ENCODE peak calls at places on chromosomes 7 and 10, in five cellular contexts. M is keratinocyte; D is CD4-positive, alpha-beta T cell; Z is heart left ventricle; C is right cardiac atrium. U is an unnamed sample. For H3K27me3, the result is how much of the 10 kb centered on the place peaks cover.

GRCh38 chr10:42937649-42938180 is 139.2 kb upstream of the RET start:
- DNase-seq in M (no peak), D (no peak), Z (no peak), C (no peak), U (no peak)

GRCh38 chr7:111042842-111043241 is 48.1 kb upstream of the LRRN3 start:
- DNase-seq in M (no peak), D (no peak), Z (no peak), C (no peak), U (no peak)

GRCh38 chr7:111255576-111255975 is 164.6 kb downstream of the LRRN3 start:
- DNase-seq in M (no peak), D (no peak), Z (no peak), C (no peak), U (no peak)

GRCh38 chr7:152383341-152384234 is 52.2 kb downstream of the KMT2C start:
- DNase-seq in M (peak), D (no peak), Z (no peak), C (no peak), U (no peak)

GRCh38 chr10:412109-412508 is 276.9 kb downstream of the ZMYND11 start:
- DNase-seq in M (no peak), D (no peak), Z (no peak), C (no peak), U (no peak)

GRCh38 chr7:75961194-75961593 is 33.2 kb downstream of the TMEM120A start:
- DNase-seq in M (no peak), D (no peak), Z (no peak), C (peak), U (no peak)

GRCh38 chr10:69696073-69696731 is 66.2 kb downstream of the FAM241B start:
- DNase-seq in M (no peak), D (no peak), Z (no peak), C (no peak), U (peak)

GRCh38 chr7:143479055-143479766 is 1.5 kb downstream of the TAS2R41 start:
- DNase-seq in M (no peak), D (no peak), Z (no peak), C (no peak), U (no peak)

GRCh38 chr7:17054206-17054605 is 172.4 kb upstream of the AGR3 start:
- DNase-seq in M (no peak), D (no peak), Z (no peak), C (no peak), U (no peak)

GRCh38 chr7:128831994-128832879 is 2.0 kb downstream of the FLNC start:
- DNase-seq in M (no peak), D (no peak), Z (peak), C (peak), U (no peak)

GRCh38 chr10:107915277-107915634 is 750.8 kb upstream of the SORCS1 start:
- DNase-seq in M (no peak), D (no peak), Z (no peak), C (no peak), U (no peak)

GRCh38 chr10:121702351-121703320 is 104.4 kb upstream of the FGFR2 start:
- DNase-seq in M (no peak), D (no peak), Z (no peak), C (no peak), U (no peak)

GRCh38 chr7:139034336-139034735 is 1.5 kb downstream of the ZC3HAV1L start:
- DNase-seq in M (no peak), D (no peak), Z (no peak), C (no peak), U (no peak)

GRCh38 chr10:79052311-79053080 is 16.3 kb upstream of the ZMIZ1 start:
- DNase-seq in M (no peak), D (no peak), Z (no peak), C (no peak), U (no peak)

DNA sequence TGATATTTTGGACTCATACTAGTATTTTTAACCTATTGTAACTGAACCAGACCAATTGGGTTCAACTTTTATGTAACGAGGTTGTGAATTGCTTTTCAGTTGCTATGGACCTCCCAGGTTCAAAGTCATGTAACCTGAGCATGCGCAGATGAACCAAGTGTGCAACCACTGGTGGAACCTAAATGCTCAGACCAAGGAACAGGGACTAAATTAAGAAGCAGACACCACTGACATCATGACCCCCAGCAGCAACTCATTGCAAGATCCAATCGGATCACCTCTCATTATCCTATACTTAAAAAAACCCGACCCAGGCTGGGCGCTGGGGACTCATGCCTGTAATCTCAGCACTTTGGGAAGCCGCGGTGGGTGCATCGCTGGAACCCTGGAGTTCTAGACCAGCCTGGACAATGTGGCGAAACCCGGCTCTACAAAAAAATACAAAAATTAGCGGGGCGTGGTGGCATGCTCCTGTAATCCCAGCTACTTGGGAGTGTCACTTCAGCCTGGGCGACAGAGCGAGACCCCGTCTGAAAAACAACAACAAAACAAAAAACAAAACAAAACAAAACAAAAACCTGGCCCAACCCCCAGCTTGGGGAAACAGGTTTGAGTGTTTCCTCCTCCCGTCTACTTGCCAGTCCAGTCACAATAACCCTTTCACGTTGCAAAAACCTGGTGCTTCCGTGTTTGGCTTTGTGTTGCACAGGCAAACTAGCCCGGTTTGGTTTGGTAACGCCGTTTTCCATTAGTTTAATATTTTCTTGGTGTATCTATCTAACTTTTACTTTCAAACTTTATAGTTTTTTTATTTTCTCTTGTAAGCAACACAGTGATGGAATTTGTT is 11.3 kb upstream of the ZNF518A start:
- DNase-seq in M (no peak), D (no peak), Z (no peak), C (no peak), U (no peak)
- H3K27me3 ChIP-seq in M (under half), D (under half), Z (under half), C (under half), U (under half)

GRCh38 chr7:117269895-117270294 is 53.0 kb downstream of the WNT2 start:
- DNase-seq in M (no peak), D (no peak), Z (no peak), C (no peak), U (no peak)
- H3K27me3 ChIP-seq in M (under half), D (under half), Z (under half), C (under half), U (under half)

GRCh38 chr10:100683545-100684127 is 61.7 kb upstream of the PAX2 start:
- DNase-seq in M (no peak), D (no peak), Z (no peak), C (no peak), U (no peak)

GRCh38 chr10:100684688-100685235 is 60.6 kb upstream of the PAX2 start:
- DNase-seq in M (no peak), D (no peak), Z (no peak), C (no peak), U (no peak)

GRCh38 chr10:100685331-100685730 is 60.1 kb upstream of the PAX2 start:
- DNase-seq in M (no peak), D (no peak), Z (no peak), C (no peak), U (no peak)

GRCh38 chr10:100679327-100679726 is 66.1 kb upstream of the PAX2 start:
- DNase-seq in M (no peak), D (no peak), Z (no peak), C (no peak), U (no peak)

DNA sequence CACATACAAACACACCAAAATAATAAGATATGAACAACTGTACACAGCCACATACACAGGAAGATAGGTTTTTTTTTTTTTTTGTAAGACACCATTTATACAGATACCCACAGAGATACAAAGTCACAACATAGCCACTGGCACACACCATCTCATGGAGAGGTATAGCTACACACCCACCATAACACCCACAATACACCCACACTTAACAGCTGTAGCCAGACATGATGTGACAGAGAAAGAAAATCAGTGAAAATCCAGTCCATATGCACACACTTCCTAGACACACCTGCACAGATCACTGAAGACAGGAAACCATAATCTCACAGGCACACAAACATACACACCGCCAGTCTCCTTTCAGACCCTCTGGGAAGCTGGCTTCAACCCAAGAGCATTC is 62.4 kb upstream of the PAX2 start:
- DNase-seq in M (no peak), D (no peak), Z (no peak), C (no peak), U (no peak)
- H3K27me3 ChIP-seq in M (half or more), D (half or more), Z (half or more), C (under half), U (under half)

GRCh38 chr10:117553815-117554172 is 11.2 kb downstream of the EMX2 start:
- DNase-seq in M (no peak), D (no peak), Z (no peak), C (no peak), U (no peak)

GRCh38 chr10:117554371-117554770 is 11.8 kb downstream of the EMX2 start:
- DNase-seq in M (no peak), D (no peak), Z (no peak), C (no peak), U (no peak)

GRCh38 chr10:117555863-117556262 is 13.3 kb downstream of the EMX2 start:
- DNase-seq in M (no peak), D (no peak), Z (no peak), C (no peak), U (no peak)

GRCh38 chr10:117555017-117555416 is 12.5 kb downstream of the EMX2 start:
- DNase-seq in M (no peak), D (no peak), Z (no peak), C (no peak), U (no peak)

GRCh38 chr10:117556356-117556755 is 13.8 kb downstream of the EMX2 start:
- DNase-seq in M (no peak), D (no peak), Z (no peak), C (no peak), U (no peak)
- H3K27me3 ChIP-seq in M (under half), D (half or more), Z (under half), C (under half), U (under half)

GRCh38 chr10:14186245-14186644 is 144.5 kb downstream of the FRMD4A start:
- DNase-seq in M (no peak), D (no peak), Z (no peak), C (no peak), U (no peak)

GRCh38 chr10:14184841-14185500 is 145.8 kb downstream of the FRMD4A start:
- DNase-seq in M (peak), D (no peak), Z (no peak), C (no peak), U (no peak)

GRCh38 chr10:14182781-14183180 is 147.9 kb downstream of the FRMD4A start:
- DNase-seq in M (no peak), D (no peak), Z (no peak), C (no peak), U (no peak)

GRCh38 chr10:14185501-14186045 is 145.2 kb downstream of the FRMD4A start:
- DNase-seq in M (peak), D (no peak), Z (no peak), C (no peak), U (peak)

GRCh38 chr10:14181197-14181936 is 149.4 kb downstream of the FRMD4A start:
- DNase-seq in M (no peak), D (no peak), Z (no peak), C (no peak), U (no peak)
- H3K27me3 ChIP-seq in M (under half), D (under half), Z (under half), C (under half), U (under half)

DNA sequence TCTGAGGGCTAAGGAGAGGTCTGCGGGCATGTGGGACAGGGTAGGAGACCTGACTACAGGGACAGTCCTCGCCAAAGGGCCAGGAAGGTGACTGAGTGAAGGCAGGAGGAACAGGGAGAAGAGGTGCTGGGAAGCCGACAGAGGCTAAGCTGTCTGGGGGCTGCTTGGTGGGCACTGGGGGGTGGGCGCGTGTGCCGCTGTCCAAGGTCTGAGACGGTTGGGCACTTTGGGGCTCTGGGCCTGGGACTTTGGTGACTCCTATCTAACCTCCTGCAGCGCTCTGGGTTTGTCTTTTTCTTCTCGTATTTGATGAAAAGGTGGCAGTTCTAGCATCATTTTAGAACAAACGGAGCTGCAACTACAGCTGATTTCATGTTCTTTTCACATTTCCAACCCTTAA is 141.5 kb downstream of the C10orf105 start:
- DNase-seq in M (no peak), D (no peak), Z (no peak), C (no peak), U (no peak)
- H3K27me3 ChIP-seq in M (under half), D (under half), Z (under half), C (under half), U (under half)

DNA sequence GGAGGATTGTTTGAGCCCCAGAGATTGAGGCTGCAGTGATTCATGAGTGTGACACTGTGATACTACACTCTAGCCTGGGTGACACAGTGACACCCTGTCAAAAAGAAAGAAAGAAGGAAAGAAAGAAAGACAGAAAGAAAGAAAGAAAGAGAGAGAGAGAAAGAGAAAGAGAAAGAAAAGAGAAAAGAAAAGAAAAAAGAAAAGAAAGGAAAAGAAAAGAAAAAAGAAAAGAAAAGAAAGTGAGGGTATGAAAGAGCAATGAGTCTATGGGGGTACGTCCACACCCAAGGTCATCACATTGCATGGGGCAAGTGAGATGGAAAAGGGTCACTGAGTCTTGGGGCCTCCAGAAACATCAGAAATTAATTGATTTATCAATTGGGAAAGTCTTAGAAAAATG is 135.2 kb upstream of the CSTF2T start:
- DNase-seq in M (no peak), D (no peak), Z (no peak), C (no peak), U (no peak)
- H3K27me3 ChIP-seq in M (under half), D (under half), Z (under half), C (under half), U (under half)

DNA sequence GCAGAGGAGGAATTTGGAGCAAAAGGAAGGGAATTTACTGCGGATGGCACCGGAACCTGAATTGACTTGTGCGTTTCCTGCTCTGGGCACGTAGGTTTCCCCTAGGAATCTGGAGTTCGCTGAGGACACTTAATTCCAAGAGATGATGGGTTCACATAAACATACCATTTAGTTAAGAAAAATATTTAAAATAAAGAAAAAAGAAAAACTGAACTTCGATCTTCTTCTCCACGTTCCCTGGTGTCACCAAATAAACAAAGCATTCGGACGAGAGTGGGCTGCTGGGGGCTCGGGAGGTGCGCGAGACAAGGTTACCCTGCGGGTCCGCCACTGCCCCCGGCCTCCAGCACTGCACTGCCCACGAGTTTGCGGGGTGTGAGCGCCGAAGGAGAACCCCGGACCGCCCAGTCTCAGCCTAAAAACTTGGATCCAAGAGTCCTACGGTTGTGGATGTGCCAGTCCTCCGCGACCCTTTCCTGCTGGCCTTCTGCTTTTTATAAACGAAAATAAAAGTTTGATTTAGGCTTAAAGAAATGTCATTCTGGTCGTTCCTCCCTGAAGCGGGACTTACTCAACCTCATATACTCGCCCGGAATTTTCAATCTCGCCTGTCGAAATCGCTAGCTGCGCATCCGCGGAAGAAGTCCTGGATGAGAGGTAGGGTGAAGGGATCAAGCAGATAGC is 30.3 kb downstream of the SKIDA1 start:
- DNase-seq in M (no peak), D (no peak), Z (peak), C (peak), U (no peak)
- H3K27me3 ChIP-seq in M (under half), D (half or more), Z (under half), C (under half), U (under half)

GRCh38 chr10:75438275-75438674 is 6.9 kb downstream of the LRMDA start:
- DNase-seq in M (no peak), D (no peak), Z (no peak), C (no peak), U (no peak)
- H3K27me3 ChIP-seq in M (under half), D (under half), Z (under half), C (under half), U (under half)

GRCh38 chr7:103762361-103762760 is 227.1 kb downstream of the RELN start:
- DNase-seq in M (no peak), D (no peak), Z (no peak), C (no peak), U (no peak)
- H3K27me3 ChIP-seq in M (under half), D (under half), Z (under half), C (under half), U (under half)

U was measured in iPS DF 6.9.